ENCODE peak calls at places on chromosomes 7 and 10, in six cellular contexts. F, H, D, L, E and Z are unnamed samples.

GRCh38 chr7:36096460-36097095 is 56.5 kb upstream of the EEPD1 start:
- DNase-seq in F (no peak), H (no peak), D (no peak), L (peak; percentile 41), E (no peak), Z (no peak)

GRCh38 chr10:131972474-131973071 is 9.2 kb downstream of the BNIP3 start:
- DNase-seq in F (no peak), H (no peak), D (no peak), L (no peak), E (no peak), Z (no peak)

GRCh38 chr10:24891823-24892222 is 60.6 kb downstream of the PRTFDC1 start:
- DNase-seq in F (peak; percentile 91), H (peak; percentile 68), D (peak; percentile 38), L (no peak), E (no peak), Z (no peak)

GRCh38 chr10:33773895-33774480 is 439.5 kb upstream of the NRP1 start:
- DNase-seq in F (no peak), H (no peak), D (no peak), L (no peak), E (no peak), Z (no peak)

GRCh38 chr10:31319602-31320178 is 674 bp downstream of the ZEB1 start:
- DNase-seq in F (no peak), H (no peak), D (no peak), L (peak; percentile 32), E (no peak), Z (peak; percentile 27)

GRCh38 chr7:1523208-1523607 is 7.3 kb upstream of the MAFK start:
- DNase-seq in F (no peak), H (no peak), D (no peak), L (peak; percentile 56), E (no peak), Z (no peak)

GRCh38 chr7:111844904-111845662 is 282.8 kb upstream of the IMMP2L start:
- DNase-seq in F (no peak), H (no peak), D (no peak), L (no peak), E (no peak), Z (no peak)

GRCh38 chr7:128841961-128842673 is 11.9 kb downstream of the FLNC start:
- DNase-seq in F (peak; percentile 33), H (no peak), D (peak; percentile 75), L (peak; percentile 82), E (peak; percentile 59), Z (no peak)

GRCh38 chr10:55410415-55410885 is 609.4 kb upstream of the PCDH15 start:
- DNase-seq in F (peak; percentile 25), H (no peak), D (peak; percentile 54), L (peak; percentile 54), E (no peak), Z (peak; percentile 28)

GRCh38 chr10:29583674-29584073 is 51.1 kb downstream of the SVIL start:
- DNase-seq in F (peak; percentile 6), H (no peak), D (no peak), L (no peak), E (no peak), Z (no peak)

GRCh38 chr7:94696981-94697670 is 41.2 kb upstream of the SGCE start:
- DNase-seq in F (peak; percentile 96), H (peak; percentile 61), D (peak; percentile 96), L (no peak), E (no peak), Z (peak; percentile 74)

GRCh38 chr10:127094984-127095383 is 101.4 kb downstream of the INSYN2A start:
- DNase-seq in F (no peak), H (no peak), D (no peak), L (no peak), E (no peak), Z (no peak)

GRCh38 chr7:77415474-77415821 is 701 bp downstream of the GSAP start:
- DNase-seq in F (no peak), H (no peak), D (peak; percentile 39), L (peak; percentile 43), E (no peak), Z (peak; percentile 28)

GRCh38 chr10:89563861-89564478 is 28.6 kb upstream of the SLC16A12 start:
- DNase-seq in F (peak; percentile 73), H (peak; percentile 47), D (peak; percentile 62), L (peak; percentile 63), E (peak; percentile 53), Z (peak; percentile 57)

GRCh38 chr10:119677904-119678755 is 26.9 kb downstream of the BAG3 start:
- DNase-seq in F (peak; percentile 30), H (no peak), D (peak; percentile 48), L (no peak), E (no peak), Z (no peak)

GRCh38 chr10:49761789-49762565 is at the start of gene OGDHL:
- DNase-seq in F (peak; percentile 81), H (peak; percentile 26), D (peak; percentile 68), L (peak; percentile 88), E (peak; percentile 75), Z (peak; percentile 92)

GRCh38 chr7:73941836-73942551 is 81.0 kb downstream of the TMEM270 start:
- DNase-seq in F (peak; percentile 81), H (no peak), D (peak; percentile 80), L (no peak), E (no peak), Z (no peak)

GRCh38 chr10:5996696-5997095 is 19.4 kb upstream of the IL15RA start:
- DNase-seq in F (no peak), H (no peak), D (no peak), L (peak; percentile 48), E (no peak), Z (no peak)

GRCh38 chr7:80847895-80848294 is 71.0 kb downstream of the SEMA3C start:
- DNase-seq in F (no peak), H (no peak), D (peak; percentile 30), L (no peak), E (no peak), Z (no peak)

GRCh38 chr10:103800789-103801540 is 54.4 kb downstream of the SH3PXD2A start:
- DNase-seq in F (peak; percentile 75), H (no peak), D (peak; percentile 22), L (no peak), E (peak; percentile 87), Z (no peak)

GRCh38 chr10:68301790-68302502 is 29.9 kb upstream of the HNRNPH3 start:
- DNase-seq in F (peak; percentile 94), H (peak; percentile 49), D (peak; percentile 70), L (peak; percentile 42), E (peak; percentile 58), Z (peak; percentile 61)

GRCh38 chr10:44385726-44386438 is 985 bp upstream of the CXCL12 start:
- DNase-seq in F (no peak), H (no peak), D (peak; percentile 28), L (peak; percentile 43), E (no peak), Z (no peak)

DNA sequence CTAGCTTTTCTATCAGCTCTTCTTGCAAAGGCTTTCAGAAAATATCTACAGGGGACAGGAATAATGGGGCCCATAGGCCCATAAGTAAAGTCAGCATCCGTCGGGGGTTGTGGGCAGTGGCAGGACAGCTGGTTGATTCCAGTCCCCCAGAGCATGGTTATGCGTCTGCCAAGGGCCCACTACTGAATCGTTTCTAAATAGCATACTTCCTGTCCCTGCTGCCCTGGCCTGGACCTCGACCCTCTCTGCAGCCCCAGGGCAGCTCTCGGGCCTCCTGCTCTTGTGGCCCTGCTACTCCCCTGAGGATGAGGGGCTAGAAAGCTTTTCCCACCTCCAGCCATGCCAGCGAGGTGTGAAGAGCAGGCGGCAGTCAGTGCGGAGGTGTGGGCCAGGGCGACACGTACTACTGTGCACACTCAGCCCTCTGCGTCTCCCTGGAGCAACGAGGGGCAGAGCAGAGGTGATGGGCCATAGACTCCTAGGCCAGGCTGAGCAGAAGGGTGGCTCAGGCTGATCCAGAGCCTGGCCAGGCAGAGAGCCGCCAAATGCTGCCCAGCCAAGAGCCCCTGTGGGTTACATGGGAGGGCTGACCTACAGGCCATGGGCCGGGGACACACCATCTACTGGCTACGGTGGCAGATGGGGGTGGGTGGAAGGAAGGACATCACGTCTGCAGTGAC is 4.7 kb upstream of the OPN4 start:
- DNase-seq in F (no peak), H (no peak), D (no peak), L (no peak), E (no peak), Z (no peak)
- TF ChIP-seq EZH2phosphoT487 in F (no peak), H (no peak), D (no peak), L (no peak), E (no peak), Z (no peak)

DNA sequence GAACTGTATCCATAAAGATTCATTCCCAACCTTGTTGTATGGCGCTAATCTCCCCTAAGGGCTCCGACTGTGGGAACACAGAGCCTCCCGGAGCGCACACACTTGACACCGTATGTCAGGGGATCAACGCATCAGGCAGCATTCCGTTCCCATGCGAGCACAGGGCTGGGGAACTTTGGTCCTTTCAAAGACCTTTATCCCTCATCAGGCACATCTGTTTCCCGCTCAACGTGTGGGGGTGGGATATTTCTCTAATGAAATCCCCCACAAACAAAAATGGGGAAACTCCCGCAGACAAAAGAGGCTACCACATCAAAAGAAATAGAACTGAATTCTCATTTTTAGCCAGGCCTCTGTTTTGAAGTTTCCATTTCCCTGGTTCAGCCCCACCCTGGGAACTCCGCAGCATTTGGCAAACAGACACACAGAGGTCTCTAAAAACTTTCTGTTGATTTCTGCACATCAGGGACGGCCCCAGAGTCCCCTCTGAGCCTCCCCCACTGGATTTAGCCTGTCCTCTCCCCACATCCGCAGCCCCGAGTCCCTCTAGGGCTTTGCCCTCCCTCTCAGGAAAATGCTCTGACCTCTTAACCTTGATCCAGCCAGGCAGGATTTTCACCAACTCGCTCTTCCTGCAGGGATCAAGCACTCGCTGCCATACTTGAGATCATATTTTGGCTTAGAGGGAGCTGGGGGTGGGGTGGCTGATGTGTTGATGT is 6.5 kb downstream of the CPA5 start:
- DNase-seq in F (no peak), H (no peak), D (no peak), L (no peak), E (no peak), Z (no peak)
- H2AFZ ChIP-seq in F (no peak overlapping the region), H (no peak overlapping the region), D (no peak overlapping the region), L (peak overlapping the region; percentile 81), E (no peak overlapping the region), Z (peak overlapping the region; percentile 21)

DNA sequence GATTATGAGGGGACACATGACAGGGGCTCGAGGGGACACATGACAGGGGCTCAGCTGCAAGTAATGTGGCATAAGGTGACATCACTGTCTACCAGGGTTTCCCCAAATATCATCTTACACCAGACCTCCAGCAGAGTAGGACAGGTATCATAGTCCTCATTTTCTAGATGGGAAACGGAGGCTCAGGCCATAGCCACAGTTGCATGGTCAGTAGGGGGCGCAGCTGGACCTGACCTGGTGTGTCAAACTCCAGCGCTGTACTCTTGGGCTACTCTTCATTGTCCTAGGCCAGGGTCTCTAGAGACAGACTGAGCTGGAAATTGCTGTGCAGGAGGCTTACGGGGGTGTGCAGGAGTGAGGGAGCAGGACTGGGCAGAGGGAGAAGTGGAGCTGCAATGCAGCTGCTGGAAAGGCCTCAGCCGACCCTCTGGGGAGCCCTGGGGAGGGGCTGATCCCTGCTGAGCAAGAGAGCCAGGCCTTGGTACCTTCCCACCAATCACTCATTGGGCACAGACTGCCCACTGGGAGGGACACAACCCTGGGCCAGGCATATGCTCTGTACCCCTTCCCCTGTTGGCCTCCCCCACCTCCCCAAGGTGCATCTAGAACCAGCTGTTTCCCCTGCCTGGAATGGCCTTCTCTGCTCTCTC is 89.9 kb downstream of the CDH23 start:
- DNase-seq in F (peak; percentile 50), H (peak; percentile 36), D (peak; percentile 53), L (peak; percentile 89), E (peak; percentile 32), Z (peak; percentile 71)
- TF ChIP-seq EZH2phosphoT487 in F (no peak), H (no peak), D (no peak), L (no peak), E (no peak), Z (no peak)

DNA sequence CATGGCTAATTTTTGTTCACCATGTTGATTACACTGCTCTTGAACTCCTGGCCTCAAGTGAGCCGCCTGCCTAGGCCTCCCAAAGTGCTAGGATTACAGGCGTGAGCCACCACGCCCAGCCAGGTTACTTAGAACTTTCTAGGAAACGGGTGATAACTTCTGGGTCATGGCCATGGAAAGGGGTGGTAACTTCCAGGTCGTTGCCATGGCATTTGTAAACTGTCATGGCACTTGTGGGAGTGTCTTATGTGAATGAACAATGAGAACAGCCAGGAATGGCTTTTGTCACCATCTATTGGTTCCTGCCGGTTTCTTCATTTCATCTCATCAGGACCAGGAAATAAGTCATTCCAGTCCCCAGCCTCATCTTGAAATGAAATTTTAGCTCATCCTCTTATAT is 120.9 kb downstream of the SLC16A9 start:
- DNase-seq in F (peak; percentile 30), H (no peak), D (no peak), L (no peak), E (no peak), Z (no peak)
- H2AFZ ChIP-seq in F (no peak overlapping the region), H (no peak overlapping the region), D (no peak overlapping the region), L (no peak overlapping the region), E (no peak overlapping the region), Z (no peak overlapping the region)